ENCODE peak calls at places on chromosomes 12 and 14, in nine cellular contexts. D is PC-3, L is pancreas, M is aorta, R is left ventricle myocardium inferior, H is GM23248, V is ovary, T is mesendoderm, Q is heart left ventricle. O is an unnamed sample.
A peak's percentile ranks its signal among the peaks of the same experiment; 100 is the strongest.

GRCh38 chr14:39107624-39108023 is 4.6 kb upstream of the SEC23A start:
- DNase-seq in D (peak; percentile 67), Q (no peak), M (no peak), L (no peak), H (peak; percentile 70), V (no peak), R (no peak), T (peak; percentile 45), O (peak; percentile 20)

GRCh38 chr14:89773644-89774316 is 180.8 kb downstream of the EFCAB11 start:
- DNase-seq in M (no peak), V (no peak), D (peak; percentile 33), Q (no peak), R (peak; percentile 46), T (peak; percentile 90), L (no peak), H (no peak), O (peak; percentile 90)

GRCh38 chr12:1830981-1831930 is 10.9 kb downstream of the LRTM2 start:
- DNase-seq in T (peak; percentile 86), R (peak; percentile 33), L (peak; percentile 94), Q (peak; percentile 58), D (peak; percentile 82), H (peak; percentile 71), M (peak; percentile 82), V (peak; percentile 41), O (peak; percentile 25)

GRCh38 chr14:61973981-61974380 is 211.8 kb downstream of the SNAPC1 start:
- DNase-seq in H (peak; percentile 87), T (no peak), Q (no peak), M (no peak), L (no peak), R (no peak), D (peak; percentile 10), V (no peak), O (no peak)

GRCh38 chr14:58966991-58967390 is 221.5 kb upstream of the DAAM1 start:
- DNase-seq in T (no peak), L (peak; percentile 42), D (no peak), Q (no peak), M (no peak), V (peak; percentile 25), H (no peak), R (no peak), O (no peak)

GRCh38 chr14:41235466-41235865 is 371.2 kb upstream of the LRFN5 start:
- DNase-seq in L (no peak), V (no peak), H (no peak), D (no peak), M (no peak), T (no peak), R (no peak), Q (no peak), O (no peak)

GRCh38 chr14:36660736-36661505 is 739 bp upstream of the PAX9 start:
- DNase-seq in R (no peak), T (no peak), Q (no peak), D (no peak), L (no peak), M (peak; percentile 71), V (no peak), H (no peak), O (peak; percentile 35)

GRCh38 chr12:115351513-115352077 is 667.6 kb upstream of the TBX3 start:
- DNase-seq in Q (no peak), V (no peak), T (no peak), M (no peak), H (peak; percentile 81), L (no peak), R (no peak), D (no peak), O (no peak)

GRCh38 chr12:89947437-89948265 is 239.0 kb upstream of the ATP2B1 start:
- DNase-seq in T (peak; percentile 17), L (no peak), V (no peak), Q (no peak), M (no peak), R (no peak), D (peak; percentile 95), H (peak; percentile 90), O (no peak)

GRCh38 chr12:12518919-12519318 is 43.7 kb downstream of the DUSP16 start:
- DNase-seq in L (no peak), Q (no peak), D (no peak), H (no peak), V (no peak), T (no peak), R (no peak), M (no peak), O (no peak)

GRCh38 chr14:21332950-21333349 is 50.9 kb downstream of the SUPT16H start:
- DNase-seq in Q (no peak), M (no peak), R (no peak), D (no peak), T (no peak), H (no peak), V (no peak), L (no peak), O (peak; percentile 39)

GRCh38 chr14:65302571-65303184 is 109.9 kb upstream of the FUT8 start:
- DNase-seq in Q (no peak), T (no peak), H (peak; percentile 25), L (peak; percentile 60), M (no peak), R (no peak), D (peak; percentile 80), V (no peak), O (no peak)
- H3K27ac ChIP-seq in Q (no peak overlapping the region), T (no peak overlapping the region), H (no peak overlapping the region), L (peak overlapping the region; percentile 58), M (no peak overlapping the region), R (no peak overlapping the region), D (peak overlapping the region; percentile 94), V (no peak overlapping the region), O (no peak overlapping the region)

GRCh38 chr12:92466391-92467305 is 236.1 kb upstream of the PLEKHG7 start:
- DNase-seq in H (no peak), M (no peak), T (peak; percentile 5), Q (no peak), D (no peak), V (no peak), L (no peak), R (no peak), O (peak; percentile 79)
- H3K27ac ChIP-seq in H (no peak overlapping the region), M (no peak overlapping the region), T (no peak overlapping the region), Q (no peak overlapping the region), D (no peak overlapping the region), V (no peak overlapping the region), L (no peak overlapping the region), R (peak overlapping the region; percentile 1), O (peak overlapping the region; percentile 97)

GRCh38 chr12:95574030-95574429 is 22.8 kb upstream of the USP44 start:
- DNase-seq in H (no peak), T (peak; percentile 22), D (no peak), Q (no peak), V (no peak), M (no peak), L (no peak), R (no peak), O (no peak)
- H3K27ac ChIP-seq in H (no peak overlapping the region), T (no peak overlapping the region), D (no peak overlapping the region), Q (no peak overlapping the region), V (no peak overlapping the region), M (no peak overlapping the region), L (no peak overlapping the region), R (no peak overlapping the region), O (no peak overlapping the region)

GRCh38 chr14:104375551-104376201 is 203.9 kb upstream of the C14orf180 start:
- DNase-seq in R (no peak), H (no peak), V (no peak), L (peak; percentile 3), M (peak; percentile 40), Q (no peak), D (no peak), T (no peak), O (no peak)
- H3K27ac ChIP-seq in R (no peak overlapping the region), H (no peak overlapping the region), V (no peak overlapping the region), L (no peak overlapping the region), M (no peak overlapping the region), Q (no peak overlapping the region), D (no peak overlapping the region), T (no peak overlapping the region), O (no peak overlapping the region)

GRCh38 chr12:92140919-92141536 is 4.6 kb downstream of the BTG1 start:
- DNase-seq in L (no peak), R (no peak), H (no peak), T (no peak), Q (no peak), V (no peak), M (no peak), D (no peak), O (peak; percentile 8)

GRCh38 chr12:92138626-92139025 is 7.0 kb downstream of the BTG1 start:
- DNase-seq in H (no peak), D (no peak), Q (no peak), L (no peak), M (no peak), T (no peak), V (no peak), R (no peak), O (no peak)

GRCh38 chr12:92138144-92138543 is 7.5 kb downstream of the BTG1 start:
- DNase-seq in L (no peak), H (peak; percentile 21), Q (no peak), R (no peak), M (no peak), V (no peak), T (no peak), D (peak; percentile 39), O (peak; percentile 5)

GRCh38 chr12:92141585-92142244 is 3.9 kb downstream of the BTG1 start:
- DNase-seq in V (no peak), T (no peak), M (no peak), Q (no peak), R (no peak), D (no peak), L (no peak), H (no peak), O (peak; percentile 64)

DNA sequence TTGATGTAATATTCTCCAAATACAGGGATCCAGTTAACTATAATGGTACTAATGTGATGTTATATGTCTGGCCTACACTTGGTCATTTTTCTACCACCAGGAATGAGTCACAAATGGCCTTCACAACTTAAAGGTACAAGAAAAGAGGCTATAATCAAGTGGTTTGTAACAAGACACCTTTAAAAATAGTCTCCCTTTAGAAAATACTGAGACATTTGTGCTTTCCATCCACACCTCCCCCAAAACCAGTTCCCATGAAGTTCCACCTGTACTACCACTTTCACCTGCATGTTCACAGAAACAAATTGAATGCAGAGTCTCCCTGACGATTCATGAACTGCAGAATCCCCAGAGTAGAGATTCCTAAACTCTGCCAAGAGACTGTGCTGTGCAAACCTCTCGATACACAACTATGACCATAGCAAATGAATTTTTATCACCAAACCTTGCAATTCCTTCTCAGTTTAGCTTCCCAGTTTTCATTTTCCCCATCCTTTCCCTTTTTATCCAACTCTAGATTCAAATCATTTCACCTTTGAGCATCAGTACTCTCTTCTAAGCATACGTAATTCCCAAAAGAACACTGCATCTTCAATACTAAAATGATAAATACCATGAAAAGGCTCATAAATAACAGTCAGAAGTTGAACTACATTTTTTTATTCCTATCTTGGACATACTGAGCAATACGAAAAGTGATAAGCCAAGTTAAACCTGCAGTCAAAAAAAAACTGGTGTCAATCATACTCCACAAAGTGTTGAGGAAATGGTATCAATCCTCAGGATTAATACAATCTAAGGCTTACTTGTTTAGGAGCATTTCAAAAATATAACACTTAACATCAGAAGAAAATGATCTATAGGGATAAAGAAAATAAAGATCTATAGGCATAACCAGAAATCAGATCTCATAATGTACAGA is 5.8 kb downstream of the BTG1 start:
- DNase-seq in Q (no peak), T (no peak), V (no peak), H (peak; percentile 37), D (peak; percentile 84), L (no peak), R (no peak), M (no peak), O (peak; percentile 50)
- H3K27ac ChIP-seq in Q (peak overlapping the region; percentile 99), T (no peak overlapping the region), V (no peak overlapping the region), H (peak overlapping the region; percentile 93), D (peak overlapping the region; percentile 32), L (peak overlapping the region; percentile 8), R (peak overlapping the region; percentile 98), M (no peak overlapping the region), O (no peak overlapping the region)

O was measured in MM.1S.